ENCODE peak calls at places on chromosome 20, in five cellular contexts. K is activated CD4-positive, alpha-beta T cell treated with anti-CD3 and anti-CD28 coated beads, Interleukin-2, amount 50 U/mL, for 1 hour; N is effector memory CD4-positive, alpha-beta T cell; L is AG09319; I is left colon. D is an unnamed sample.
A peak's percentile ranks its signal among the peaks of the same experiment; 100 is the strongest.

GRCh38 chr20:54134445-54135220 is 39.2 kb downstream of the CYP24A1 start:
- DNase-seq in K (no peak), N (no peak), L (no peak), I (no peak), D (no peak)

GRCh38 chr20:12177657-12178293 is 260.1 kb downstream of the BTBD3 start:
- DNase-seq in K (no peak), N (no peak), L (no peak), I (peak; percentile 48), D (no peak)

GRCh38 chr20:9079038-9079731 is 10.3 kb downstream of the PLCB4 start:
- DNase-seq in K (no peak), N (no peak), L (no peak), I (peak; percentile 15), D (no peak)

GRCh38 chr20:1503564-1504227 is 12.5 kb upstream of the SIRPB2 start:
- DNase-seq in K (peak; percentile 69), N (peak; percentile 60), L (peak; percentile 68), I (peak; percentile 77), D (peak; percentile 52)

GRCh38 chr20:59828478-59829414 is 104.7 kb downstream of the SYCP2 start:
- DNase-seq in K (no peak), N (no peak), L (no peak), I (no peak), D (no peak)

GRCh38 chr20:29497261-29497671 is 1760.2 kb upstream of the DEFB115 start:
- DNase-seq in K (no peak), N (no peak), L (no peak), I (peak; percentile 8), D (peak; percentile 18)

GRCh38 chr20:36768768-36769430 is 4.7 kb downstream of the DSN1 start:
- DNase-seq in K (no peak), N (no peak), L (peak; percentile 53), I (no peak), D (no peak)

GRCh38 chr20:14093652-14094051 is 98.3 kb downstream of the MACROD2 start:
- DNase-seq in K (no peak), N (no peak), L (no peak), I (no peak), D (no peak)

GRCh38 chr20:1108437-1108920 is 9.9 kb upstream of the PSMF1 start:
- DNase-seq in K (peak; percentile 48), N (no peak), L (no peak), I (peak; percentile 70), D (peak; percentile 44)

D was measured in natural killer cell.